ENCODE peak calls at places on chromosome 21, in eight cellular contexts. Y is H7, T is cardiac muscle cell, S is transverse colon, F is heart left ventricle, B is SJSA1, O is DND-41, M is upper lobe of left lung. A is an unnamed sample. For H3K36me3, the result is how much of the 10 kb centered on the place peaks cover.

GRCh38 chr21:30831194-30831765 is 1.7 kb upstream of the KRTAP7-1 start:
- DNase-seq in S (no peak), F (no peak), O (peak), T (peak), Y (peak), B (no peak), M (no peak), A (no peak)

GRCh38 chr21:31594726-31595125 is 64.8 kb upstream of the SOD1 start:
- DNase-seq in T (no peak), F (no peak), M (no peak), S (no peak), O (no peak), B (no peak), Y (no peak), A (no peak)

GRCh38 chr21:38440746-38441145 is 57.5 kb downstream of the ERG start:
- DNase-seq in M (no peak), T (peak), Y (peak), O (no peak), B (peak), F (no peak), S (no peak), A (no peak)

GRCh38 chr21:38956006-38956405 is 150.3 kb downstream of the ETS2 start:
- DNase-seq in B (no peak), T (peak), S (no peak), O (no peak), F (peak), M (no peak), Y (no peak), A (no peak)

GRCh38 chr21:14771587-14771986 is 225.5 kb upstream of the SAMSN1 start:
- DNase-seq in S (no peak), F (no peak), Y (no peak), B (no peak), O (no peak), M (no peak), T (no peak), A (no peak)

GRCh38 chr21:38950388-38951094 is 144.8 kb downstream of the ETS2 start:
- DNase-seq in F (peak), O (no peak), B (no peak), T (peak), M (no peak), S (peak), Y (no peak), A (no peak)

GRCh38 chr21:33236013-33236686 is 6.4 kb downstream of the IFNAR2 start:
- DNase-seq in F (no peak), Y (no peak), S (no peak), O (no peak), M (peak), B (no peak), T (no peak), A (no peak)

GRCh38 chr21:26148071-26148470 is 22.5 kb downstream of the APP start:
- DNase-seq in O (peak), S (no peak), Y (peak), B (peak), F (no peak), M (no peak), T (peak), A (no peak)

GRCh38 chr21:44778094-44778493 is 23.5 kb downstream of the UBE2G2 start:
- DNase-seq in S (no peak), F (no peak), M (no peak), O (peak), T (no peak), Y (no peak), B (no peak), A (no peak)

GRCh38 chr21:23921670-23922418 is 1685.4 kb downstream of the MRPL39 start:
- DNase-seq in T (no peak), M (no peak), F (no peak), S (no peak), Y (no peak), O (peak), B (no peak), A (no peak)

GRCh38 chr21:15494481-15494880 is 235.3 kb upstream of the USP25 start:
- DNase-seq in B (no peak), O (no peak), M (no peak), T (no peak), F (no peak), Y (no peak), S (no peak), A (no peak)

GRCh38 chr21:38839370-38839681 is 33.6 kb downstream of the ETS2 start:
- DNase-seq in S (no peak), F (no peak), T (no peak), M (no peak), B (peak), O (no peak), Y (no peak), A (no peak)

GRCh38 chr21:38420140-38420539 is 78.1 kb downstream of the ERG start:
- DNase-seq in F (no peak), B (no peak), Y (no peak), S (no peak), O (no peak), M (no peak), T (no peak), A (no peak)

GRCh38 chr21:38853421-38853919 is 47.7 kb downstream of the ETS2 start:
- DNase-seq in S (no peak), B (peak), Y (no peak), F (peak), T (peak), O (peak), M (no peak), A (no peak)

GRCh38 chr21:35963920-35964451 is 96.3 kb downstream of the SETD4 start:
- DNase-seq in T (peak), S (no peak), M (no peak), Y (no peak), O (peak), B (no peak), F (no peak), A (no peak)

GRCh38 chr21:35940074-35940927 is 120.0 kb downstream of the SETD4 start:
- DNase-seq in M (no peak), B (peak), O (peak), T (peak), F (peak), Y (peak), S (peak), A (no peak)

GRCh38 chr21:30315701-30316100 is 4.4 kb downstream of the KRTAP26-1 start:
- DNase-seq in B (no peak), O (no peak), Y (no peak), T (no peak), F (no peak), M (no peak), S (no peak), A (no peak)

GRCh38 chr21:31514598-31514997 is 144.9 kb upstream of the SOD1 start:
- DNase-seq in F (no peak), Y (peak), M (no peak), S (no peak), T (peak), B (no peak), O (peak), A (no peak)

GRCh38 chr21:29904359-29905282 is 35.2 kb downstream of the GRIK1 start:
- DNase-seq in O (no peak), Y (peak), M (no peak), S (no peak), F (no peak), B (no peak), T (no peak), A (no peak)

GRCh38 chr21:35861656-35862055 is 198.7 kb downstream of the SETD4 start:
- DNase-seq in O (no peak), B (no peak), M (no peak), Y (no peak), T (no peak), F (no peak), S (no peak), A (no peak)

GRCh38 chr21:36040389-36040788 is 19.9 kb downstream of the SETD4 start:
- DNase-seq in O (no peak), Y (no peak), F (no peak), B (no peak), S (no peak), M (no peak), T (no peak), A (no peak)

GRCh38 chr21:33441489-33442477 is 38.0 kb downstream of the TMEM50B start:
- DNase-seq in O (no peak), Y (no peak), B (peak), M (no peak), T (peak), S (peak), F (peak), A (peak)

GRCh38 chr21:41360072-41360821 is 1.6 kb upstream of the MX2 start:
- DNase-seq in S (peak), M (no peak), B (no peak), T (peak), Y (peak), F (peak), O (peak), A (peak)

GRCh38 chr21:43884012-43884860 is 19.2 kb downstream of the AGPAT3 start:
- DNase-seq in O (peak), S (peak), T (peak), B (peak), F (no peak), M (peak), Y (peak), A (peak)

GRCh38 chr21:31182231-31183129 is 144.2 kb upstream of the KRTAP19-8 start:
- DNase-seq in S (no peak), O (peak), M (peak), Y (no peak), F (no peak), B (no peak), T (no peak), A (no peak)

GRCh38 chr21:38990424-38990794 is 184.7 kb downstream of the ETS2 start:
- DNase-seq in F (no peak), S (peak), M (no peak), O (no peak), B (no peak), T (no peak), Y (no peak), A (no peak)

GRCh38 chr21:21268061-21268471 is 269.9 kb downstream of the NCAM2 start:
- DNase-seq in M (no peak), B (no peak), O (no peak), Y (no peak), F (no peak), S (no peak), T (peak), A (no peak)

GRCh38 chr21:44525431-44526095 is 14.4 kb downstream of the KRTAP10-1 start:
- DNase-seq in B (no peak), S (peak), Y (no peak), F (peak), O (no peak), M (no peak), T (no peak), A (no peak)

GRCh38 chr21:32007461-32007860 is 134.6 kb downstream of the HUNK start:
- DNase-seq in O (no peak), B (peak), Y (no peak), F (no peak), S (no peak), M (no peak), T (no peak), A (no peak)

GRCh38 chr21:28761709-28762356 is 230.8 kb downstream of the LTN1 start:
- DNase-seq in T (no peak), S (no peak), F (no peak), O (no peak), M (no peak), B (no peak), Y (no peak), A (no peak)

GRCh38 chr21:35651166-35651565 is 409.2 kb downstream of the SETD4 start:
- DNase-seq in T (no peak), S (no peak), F (no peak), Y (no peak), B (no peak), O (no peak), M (no peak), A (no peak)

GRCh38 chr21:38869946-38870345 is 64.2 kb downstream of the ETS2 start:
- DNase-seq in Y (no peak), O (no peak), T (peak), S (no peak), B (peak), F (no peak), M (no peak), A (no peak)

GRCh38 chr21:15289896-15290841 is 225.4 kb upstream of the NRIP1 start:
- DNase-seq in B (no peak), Y (peak), S (peak), T (no peak), F (peak), M (peak), O (no peak), A (peak)

GRCh38 chr21:38806942-38807284 is 1.2 kb downstream of the ETS2 start:
- DNase-seq in O (no peak), S (no peak), M (no peak), T (no peak), Y (no peak), F (no peak), B (no peak), A (no peak)

GRCh38 chr21:25983745-25984144 is 186.8 kb downstream of the APP start:
- DNase-seq in Y (no peak), O (no peak), F (no peak), B (no peak), T (peak), S (no peak), M (no peak), A (no peak)

GRCh38 chr21:39125752-39126485 is 57.3 kb downstream of the PSMG1 start:
- DNase-seq in T (peak), B (peak), S (peak), F (peak), Y (peak), M (peak), O (peak), A (peak)

GRCh38 chr21:43944757-43945156 is 67.4 kb upstream of the TRAPPC10 start:
- DNase-seq in F (no peak), O (no peak), S (no peak), T (no peak), Y (no peak), B (no peak), M (peak), A (no peak)

GRCh38 chr21:44599264-44600029 is 950 bp upstream of the KRTAP10-7 start:
- DNase-seq in B (no peak), T (no peak), M (no peak), F (no peak), Y (no peak), S (no peak), O (no peak), A (no peak)

GRCh38 chr21:41207401-41208388 is 39.7 kb downstream of the BACE2 start:
- DNase-seq in M (no peak), F (peak), S (peak), B (no peak), T (peak), O (no peak), Y (no peak), A (no peak)

GRCh38 chr21:38664821-38665220 is 140.9 kb upstream of the ETS2 start:
- DNase-seq in M (no peak), F (no peak), O (no peak), S (no peak), B (no peak), Y (no peak), T (peak), A (no peak)

DNA sequence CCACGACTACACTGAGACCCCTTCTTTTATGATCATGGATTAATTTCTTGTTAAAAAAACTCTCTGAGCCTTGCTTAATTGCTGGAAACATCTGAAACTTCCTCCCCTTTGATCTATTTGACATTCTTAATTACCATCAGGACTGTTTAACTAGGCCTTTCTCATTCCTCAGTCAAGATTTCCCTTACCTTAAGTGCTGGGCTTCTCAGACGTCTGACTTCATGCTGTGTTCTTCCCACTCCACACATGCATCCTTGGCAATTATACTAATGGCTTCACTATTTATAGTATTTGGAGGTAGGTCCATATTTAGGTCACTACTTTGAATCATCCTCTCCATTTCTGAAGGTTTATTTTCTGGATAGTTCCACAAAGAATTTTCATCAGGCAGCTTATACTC is 341.3 kb upstream of the TMPRSS15 start:
- DNase-seq in M (no peak), T (no peak), F (no peak), Y (no peak), S (no peak), O (no peak), B (no peak), A (no peak)
- H3K36me3 ChIP-seq in M (under half), T (under half), F (under half), Y (under half), S (under half), O (under half), B (under half), A (under half)

DNA sequence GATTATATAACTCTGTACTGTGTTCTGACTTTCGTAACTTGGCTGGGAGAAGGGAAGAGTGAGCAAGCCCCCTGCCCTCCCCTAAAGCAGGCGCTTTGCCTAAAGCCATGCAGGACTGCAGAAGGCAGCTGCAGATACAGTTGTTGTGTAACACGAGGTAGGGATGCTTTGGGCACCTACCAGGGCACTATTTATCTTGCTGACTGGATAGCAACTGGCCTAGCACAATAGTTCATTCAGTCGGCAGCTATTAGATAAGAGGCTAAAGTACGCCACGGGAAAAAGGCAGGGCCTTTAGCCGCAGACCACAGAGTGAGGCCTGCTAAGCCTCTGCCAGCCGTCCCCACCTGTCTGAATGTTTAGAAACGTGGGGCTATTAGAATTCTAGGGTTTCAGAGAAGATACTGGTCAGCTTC is 80.9 kb downstream of the TTC3 start:
- DNase-seq in B (no peak), F (peak), M (no peak), S (peak), T (peak), Y (peak), O (no peak), A (no peak)
- H3K4me3 ChIP-seq in B (no peak), F (no peak), M (no peak), S (no peak), T (no peak), Y (no peak), O (no peak), A (no peak)

GRCh38 chr21:27290020-27290419 is 323.1 kb upstream of the ADAMTS5 start:
- DNase-seq in F (no peak), T (no peak), S (no peak), M (no peak), O (no peak), B (no peak), Y (no peak), A (no peak)
- H3K36me3 ChIP-seq in F (under half), T (under half), S (under half), M (under half), O (under half), B (under half), Y (under half), A (under half)

GRCh38 chr21:34615487-34615814 is 538 bp upstream of the RCAN1 start:
- DNase-seq in Y (no peak), T (no peak), F (no peak), B (no peak), O (no peak), M (no peak), S (no peak), A (no peak)
- H3K4me3 ChIP-seq in Y (peak), T (peak), F (peak), B (peak), O (peak), M (no peak), S (no peak), A (peak)

DNA sequence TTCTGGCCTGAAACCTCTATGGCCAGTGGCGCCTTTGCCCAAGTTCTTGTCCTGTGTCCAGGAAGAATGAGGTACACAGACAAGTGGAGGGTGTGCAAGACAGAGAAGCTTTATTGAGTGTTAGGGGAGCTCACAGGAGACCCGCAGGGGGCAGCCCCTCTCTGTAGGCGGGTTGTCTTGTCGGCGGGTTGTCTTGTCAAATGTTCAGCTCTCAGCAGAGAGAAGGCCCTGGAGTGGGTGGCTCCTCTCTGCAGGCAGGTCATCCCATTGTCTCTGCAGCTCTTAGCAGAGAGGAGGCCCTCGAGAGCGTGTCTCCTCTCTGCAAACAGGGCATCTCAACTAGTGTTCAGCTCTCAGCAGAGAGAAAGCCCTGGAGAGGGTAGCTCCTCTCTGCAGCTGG is 10.9 kb downstream of the COL6A2 start:
- DNase-seq in T (no peak), B (no peak), Y (no peak), F (no peak), O (peak), M (no peak), S (no peak), A (no peak)
- H3K36me3 ChIP-seq in T (under half), B (half or more), Y (under half), F (under half), O (under half), M (under half), S (under half), A (under half)

GRCh38 chr21:42653492-42654061 is at the start of gene PDE9A:
- DNase-seq in Y (peak), M (peak), O (peak), B (no peak), F (no peak), S (peak), T (no peak), A (peak)

GRCh38 chr21:42650441-42651421 is 2.7 kb upstream of the PDE9A start:
- DNase-seq in O (no peak), B (no peak), F (peak), Y (peak), T (no peak), S (no peak), M (no peak), A (peak)

GRCh38 chr21:42651515-42652401 is 1.7 kb upstream of the PDE9A start:
- DNase-seq in B (no peak), T (no peak), S (peak), Y (peak), O (no peak), M (no peak), F (no peak), A (peak)

GRCh38 chr21:42654179-42654912 is 925 bp downstream of the PDE9A start:
- DNase-seq in Y (peak), B (peak), T (no peak), O (peak), S (no peak), M (peak), F (no peak), A (peak)

GRCh38 chr21:42652527-42653491 is 612 bp upstream of the PDE9A start:
- DNase-seq in O (no peak), Y (peak), F (peak), B (peak), M (peak), T (peak), S (peak), A (peak)
- H3K4me3 ChIP-seq in O (no peak), Y (peak), F (peak), B (peak), M (peak), T (peak), S (peak), A (peak)

DNA sequence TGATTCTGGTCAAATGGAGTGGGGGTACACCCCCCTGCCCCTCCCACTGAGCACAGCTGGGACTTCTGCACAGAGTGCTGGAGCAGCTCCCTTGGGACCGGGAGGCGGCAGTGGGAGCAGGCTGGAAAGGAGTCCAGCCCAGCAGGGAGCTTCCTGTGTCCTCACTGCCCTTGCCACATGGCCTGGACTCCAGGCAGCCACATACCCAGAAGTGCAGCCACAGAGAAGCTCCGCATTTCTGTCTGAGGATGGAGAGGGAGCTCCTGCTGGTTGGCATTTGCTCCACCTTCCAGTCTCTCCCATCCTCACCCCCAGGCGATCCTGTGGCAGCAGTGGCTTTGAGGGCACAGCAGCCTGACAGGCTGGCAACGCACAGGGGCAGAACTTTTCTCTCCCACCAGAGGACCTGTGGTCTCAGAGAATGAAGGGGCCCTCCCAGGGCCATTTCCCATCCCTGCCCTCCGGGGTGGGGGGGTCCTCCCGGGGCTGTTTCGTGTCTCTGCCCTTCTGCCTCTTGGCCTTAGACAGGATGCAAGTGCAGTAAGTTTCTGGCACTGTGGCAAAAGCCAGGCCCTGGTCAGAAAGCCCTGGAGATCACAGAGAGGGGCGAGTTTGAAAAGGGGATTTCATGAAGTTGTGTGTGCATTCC is 103.6 kb upstream of the COL6A1 start:
- DNase-seq in M (no peak), F (peak), Y (no peak), S (no peak), B (no peak), O (no peak), T (peak), A (peak)
- H3K36me3 ChIP-seq in M (under half), F (under half), Y (under half), S (under half), B (under half), O (under half), T (under half), A (under half)